ENCODE peak calls at places on chromosome 17, in five cellular contexts. One of them, this sample, is unnamed.

GRCh38 chr17:29613371-29613837 is 9.3 kb downstream of the CORO6 start:
- DNase-seq in GOT3: no peak
- DNase-seq in erythroblast: peak
- DNase-seq in epithelial cell of esophagus: peak
- DNase-seq in NCI-H1694 treated with DMSO at 0.1 percent for 48 hours: no peak
- DNase-seq in this sample: no peak

GRCh38 chr17:41171881-41172280 is 3.9 kb upstream of the KRTAP4-3 start:
- DNase-seq in epithelial cell of esophagus: no peak
- DNase-seq in erythroblast: no peak
- DNase-seq in GOT3: no peak
- DNase-seq in NCI-H1694 treated with DMSO at 0.1 percent for 48 hours: no peak
- DNase-seq in this sample: no peak

GRCh38 chr17:79388556-79389295 is 222.1 kb downstream of the RBFOX3 start:
- DNase-seq in NCI-H1694 treated with DMSO at 0.1 percent for 48 hours: peak
- DNase-seq in epithelial cell of esophagus: peak
- DNase-seq in GOT3: no peak
- DNase-seq in erythroblast: peak
- DNase-seq in this sample: peak

GRCh38 chr17:17851603-17852002 is 14.8 kb upstream of the SREBF1 start:
- DNase-seq in erythroblast: no peak
- DNase-seq in NCI-H1694 treated with DMSO at 0.1 percent for 48 hours: no peak
- DNase-seq in epithelial cell of esophagus: no peak
- DNase-seq in GOT3: no peak
- DNase-seq in this sample: no peak

GRCh38 chr17:44757045-44757917 is 1.5 kb upstream of the ADAM11 start:
- DNase-seq in NCI-H1694 treated with DMSO at 0.1 percent for 48 hours: no peak
- DNase-seq in epithelial cell of esophagus: no peak
- DNase-seq in erythroblast: no peak
- DNase-seq in GOT3: no peak
- DNase-seq in this sample: no peak

GRCh38 chr17:15236281-15237105 is 28.6 kb downstream of the PMP22 start:
- DNase-seq in erythroblast: peak
- DNase-seq in epithelial cell of esophagus: no peak
- DNase-seq in GOT3: no peak
- DNase-seq in NCI-H1694 treated with DMSO at 0.1 percent for 48 hours: no peak
- DNase-seq in this sample: peak

GRCh38 chr17:45581860-45582259 is 91.3 kb upstream of the PLEKHM1 start:
- DNase-seq in GOT3: no peak
- DNase-seq in epithelial cell of esophagus: no peak
- DNase-seq in erythroblast: no peak
- DNase-seq in NCI-H1694 treated with DMSO at 0.1 percent for 48 hours: no peak
- DNase-seq in this sample: no peak

GRCh38 chr17:16217002-16217635 is at the start of gene PIGL:
- DNase-seq in erythroblast: peak
- DNase-seq in GOT3: peak
- DNase-seq in epithelial cell of esophagus: peak
- DNase-seq in NCI-H1694 treated with DMSO at 0.1 percent for 48 hours: peak
- DNase-seq in this sample: peak

GRCh38 chr17:58487589-58488427 is at the start of gene HSF5:
- DNase-seq in epithelial cell of esophagus: peak
- DNase-seq in NCI-H1694 treated with DMSO at 0.1 percent for 48 hours: no peak
- DNase-seq in GOT3: no peak
- DNase-seq in erythroblast: peak
- DNase-seq in this sample: no peak

GRCh38 chr17:78608804-78609186 is 31.6 kb upstream of the DNAH17 start:
- DNase-seq in GOT3: no peak
- DNase-seq in erythroblast: no peak
- DNase-seq in NCI-H1694 treated with DMSO at 0.1 percent for 48 hours: no peak
- DNase-seq in epithelial cell of esophagus: no peak
- DNase-seq in this sample: no peak

GRCh38 chr17:44932096-44932495 is 15.5 kb downstream of the KIF18B start:
- DNase-seq in NCI-H1694 treated with DMSO at 0.1 percent for 48 hours: no peak
- DNase-seq in GOT3: no peak
- DNase-seq in epithelial cell of esophagus: no peak
- DNase-seq in erythroblast: no peak
- DNase-seq in this sample: no peak

GRCh38 chr17:61476476-61477203 is 24.4 kb downstream of the TBX4 start:
- DNase-seq in GOT3: no peak
- DNase-seq in erythroblast: no peak
- DNase-seq in NCI-H1694 treated with DMSO at 0.1 percent for 48 hours: no peak
- DNase-seq in epithelial cell of esophagus: no peak
- DNase-seq in this sample: no peak

GRCh38 chr17:76213491-76213890 is 26.8 kb downstream of the RNF157 start:
- DNase-seq in epithelial cell of esophagus: no peak
- DNase-seq in GOT3: no peak
- DNase-seq in erythroblast: no peak
- DNase-seq in NCI-H1694 treated with DMSO at 0.1 percent for 48 hours: no peak
- DNase-seq in this sample: no peak

GRCh38 chr17:42281571-42282096 is 5.4 kb upstream of the STAT5B start:
- DNase-seq in epithelial cell of esophagus: no peak
- DNase-seq in NCI-H1694 treated with DMSO at 0.1 percent for 48 hours: no peak
- DNase-seq in erythroblast: no peak
- DNase-seq in GOT3: no peak
- DNase-seq in this sample: no peak

GRCh38 chr17:80084773-80085172 is 16.6 kb upstream of the GAA start:
- DNase-seq in erythroblast: no peak
- DNase-seq in GOT3: no peak
- DNase-seq in epithelial cell of esophagus: no peak
- DNase-seq in NCI-H1694 treated with DMSO at 0.1 percent for 48 hours: no peak
- DNase-seq in this sample: no peak

GRCh38 chr17:81025756-81026155 is 9.2 kb upstream of the BAIAP2 start:
- DNase-seq in epithelial cell of esophagus: no peak
- DNase-seq in GOT3: no peak
- DNase-seq in erythroblast: no peak
- DNase-seq in NCI-H1694 treated with DMSO at 0.1 percent for 48 hours: no peak
- DNase-seq in this sample: no peak

GRCh38 chr17:77487677-77488530 is 347.1 kb downstream of the SEC14L1 start:
- DNase-seq in GOT3: no peak
- DNase-seq in epithelial cell of esophagus: no peak
- DNase-seq in erythroblast: no peak
- DNase-seq in NCI-H1694 treated with DMSO at 0.1 percent for 48 hours: no peak
- DNase-seq in this sample: no peak

GRCh38 chr17:42253601-42254000 is 22.6 kb downstream of the STAT5B start:
- DNase-seq in NCI-H1694 treated with DMSO at 0.1 percent for 48 hours: no peak
- DNase-seq in epithelial cell of esophagus: no peak
- DNase-seq in GOT3: no peak
- DNase-seq in erythroblast: peak
- DNase-seq in this sample: no peak

GRCh38 chr17:77726549-77726957 is 231.9 kb upstream of the TNRC6C start:
- DNase-seq in epithelial cell of esophagus: no peak
- DNase-seq in erythroblast: no peak
- DNase-seq in NCI-H1694 treated with DMSO at 0.1 percent for 48 hours: no peak
- DNase-seq in GOT3: no peak
- DNase-seq in this sample: no peak

GRCh38 chr17:80953471-80954315 is 37.9 kb upstream of the CHMP6 start:
- DNase-seq in GOT3: no peak
- DNase-seq in epithelial cell of esophagus: no peak
- DNase-seq in NCI-H1694 treated with DMSO at 0.1 percent for 48 hours: no peak
- DNase-seq in erythroblast: no peak
- DNase-seq in this sample: no peak

GRCh38 chr17:19305261-19305660 is 57.3 kb downstream of the B9D1 start:
- DNase-seq in GOT3: no peak
- DNase-seq in epithelial cell of esophagus: no peak
- DNase-seq in erythroblast: peak
- DNase-seq in NCI-H1694 treated with DMSO at 0.1 percent for 48 hours: no peak
- DNase-seq in this sample: peak

GRCh38 chr17:48441862-48442261 is 11.8 kb upstream of the SKAP1 start:
- DNase-seq in epithelial cell of esophagus: no peak
- DNase-seq in GOT3: no peak
- DNase-seq in NCI-H1694 treated with DMSO at 0.1 percent for 48 hours: no peak
- DNase-seq in erythroblast: no peak
- DNase-seq in this sample: no peak

GRCh38 chr17:60971515-60972369 is 294.1 kb downstream of the BCAS3 start:
- DNase-seq in erythroblast: peak
- DNase-seq in epithelial cell of esophagus: peak
- DNase-seq in GOT3: no peak
- DNase-seq in NCI-H1694 treated with DMSO at 0.1 percent for 48 hours: peak
- DNase-seq in this sample: peak

GRCh38 chr17:28701987-28702751 is 9.5 kb downstream of the PROCA1 start:
- DNase-seq in GOT3: no peak
- DNase-seq in erythroblast: no peak
- DNase-seq in NCI-H1694 treated with DMSO at 0.1 percent for 48 hours: no peak
- DNase-seq in epithelial cell of esophagus: no peak
- DNase-seq in this sample: no peak

GRCh38 chr17:77208856-77209255 is 68.1 kb downstream of the SEC14L1 start:
- DNase-seq in GOT3: no peak
- DNase-seq in NCI-H1694 treated with DMSO at 0.1 percent for 48 hours: no peak
- DNase-seq in epithelial cell of esophagus: no peak
- DNase-seq in erythroblast: no peak
- DNase-seq in this sample: no peak

GRCh38 chr17:75739801-75740200 is 18.5 kb downstream of the ITGB4 start:
- DNase-seq in GOT3: no peak
- DNase-seq in NCI-H1694 treated with DMSO at 0.1 percent for 48 hours: no peak
- DNase-seq in erythroblast: no peak
- DNase-seq in epithelial cell of esophagus: no peak
- DNase-seq in this sample: no peak

GRCh38 chr17:17940451-17940911 is 31.7 kb downstream of the TOM1L2 start:
- DNase-seq in epithelial cell of esophagus: no peak
- DNase-seq in GOT3: no peak
- DNase-seq in NCI-H1694 treated with DMSO at 0.1 percent for 48 hours: no peak
- DNase-seq in erythroblast: no peak
- DNase-seq in this sample: no peak

GRCh38 chr17:17176341-17176740 is 29.8 kb downstream of the PLD6 start:
- DNase-seq in epithelial cell of esophagus: no peak
- DNase-seq in NCI-H1694 treated with DMSO at 0.1 percent for 48 hours: no peak
- DNase-seq in erythroblast: no peak
- DNase-seq in GOT3: no peak
- DNase-seq in this sample: no peak

GRCh38 chr17:27635275-27635823 is 4.4 kb downstream of the LGALS9 start:
- DNase-seq in erythroblast: peak
- DNase-seq in GOT3: no peak
- DNase-seq in epithelial cell of esophagus: no peak
- DNase-seq in NCI-H1694 treated with DMSO at 0.1 percent for 48 hours: no peak
- DNase-seq in this sample: peak

GRCh38 chr17:718075-718474 is 3.4 kb upstream of the VPS53 start:
- DNase-seq in GOT3: no peak
- DNase-seq in epithelial cell of esophagus: no peak
- DNase-seq in NCI-H1694 treated with DMSO at 0.1 percent for 48 hours: no peak
- DNase-seq in erythroblast: no peak
- DNase-seq in this sample: no peak

GRCh38 chr17:74085434-74085833 is 118.0 kb upstream of the RPL38 start:
- DNase-seq in erythroblast: peak
- DNase-seq in epithelial cell of esophagus: no peak
- DNase-seq in NCI-H1694 treated with DMSO at 0.1 percent for 48 hours: no peak
- DNase-seq in GOT3: no peak
- DNase-seq in this sample: peak

GRCh38 chr17:76684756-76685155 is 26.0 kb downstream of the MXRA7 start:
- DNase-seq in NCI-H1694 treated with DMSO at 0.1 percent for 48 hours: no peak
- DNase-seq in GOT3: no peak
- DNase-seq in epithelial cell of esophagus: no peak
- DNase-seq in erythroblast: no peak
- DNase-seq in this sample: no peak

This sample was measured in KBM-7.